ENCODE peak calls at places on chromosomes 2 and 18, in seven cellular contexts. S, U, N, A, Y, G and Z are unnamed samples.

GRCh38 chr2:131408176-131408575 is 44.2 kb upstream of the RAB6D start:
- DNase-seq in S (no peak), A (no peak), U (no peak), N (no peak), G (no peak), Y (no peak), Z (no peak)

GRCh38 chr2:42863751-42864150 is 71.4 kb upstream of the HAAO start:
- DNase-seq in U (no peak), S (no peak), G (no peak), A (no peak), N (no peak), Y (no peak), Z (no peak)

GRCh38 chr2:141386168-141386567 is 744.6 kb downstream of the LRP1B start:
- DNase-seq in N (no peak), G (no peak), S (no peak), Y (no peak), U (no peak), A (no peak), Z (no peak)

GRCh38 chr2:158723311-158723838 is 71.7 kb upstream of the DAPL1 start:
- DNase-seq in S (no peak), A (no peak), G (no peak), U (no peak), Y (no peak), N (no peak), Z (no peak)

GRCh38 chr18:75223687-75224347 is 13.2 kb downstream of the TSHZ1 start:
- DNase-seq in Y (no peak), N (no peak), U (no peak), G (no peak), S (no peak), A (peak; percentile 37), Z (no peak)

GRCh38 chr2:145258903-145259579 is 739.1 kb upstream of the ZEB2 start:
- DNase-seq in N (no peak), S (no peak), A (peak; percentile 53), U (peak; percentile 13), G (no peak), Y (no peak), Z (peak; percentile 17)

GRCh38 chr2:6452702-6453481 is 412.8 kb downstream of the CMPK2 start:
- DNase-seq in N (no peak), A (no peak), S (no peak), Y (no peak), G (peak; percentile 71), U (no peak), Z (no peak)

GRCh38 chr2:59435630-59436029 is 1117.8 kb downstream of the BCL11A start:
- DNase-seq in G (no peak), N (no peak), S (no peak), Y (no peak), U (no peak), A (no peak), Z (no peak)

GRCh38 chr2:187117483-187117882 is 268.5 kb upstream of the ZSWIM2 start:
- DNase-seq in N (no peak), Y (no peak), S (no peak), G (peak; percentile 37), U (peak; percentile 20), A (no peak), Z (no peak)

DNA sequence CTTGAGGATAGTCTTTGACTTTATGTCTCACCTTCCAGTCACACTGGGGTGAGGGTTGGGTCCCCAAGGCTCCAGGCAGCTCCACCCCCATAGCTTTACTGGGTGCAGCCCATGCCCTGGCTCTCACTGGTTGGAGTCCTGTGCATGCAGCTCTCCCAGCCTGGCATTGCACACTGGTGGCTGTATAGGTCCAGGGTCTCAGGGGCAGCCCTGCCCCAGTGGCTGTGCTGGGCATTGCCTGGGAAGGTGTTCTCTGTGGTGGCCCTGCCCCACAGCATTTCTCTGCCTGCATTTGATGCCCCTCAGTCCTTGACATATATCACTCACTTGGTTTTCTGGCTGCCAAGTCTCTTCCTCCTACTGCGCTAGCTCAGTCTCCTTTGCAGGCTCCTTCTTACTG is 21.2 kb downstream of the MPHOSPH10 start:
- DNase-seq in A (no peak), G (no peak), U (no peak), S (no peak), Y (no peak), N (no peak), Z (no peak)
- TF ChIP-seq CTCF in A (no peak), G (no peak), U (no peak), S (no peak), Y (no peak), N (no peak), Z (no peak)

GRCh38 chr2:100272848-100273329 is 49.4 kb downstream of the LONRF2 start:
- DNase-seq in S (peak; percentile 55), A (no peak), G (no peak), Y (no peak), N (no peak), U (peak; percentile 18), Z (no peak)
- H3K4me3 ChIP-seq in S (no peak overlapping the region), A (no peak overlapping the region), G (no peak overlapping the region), Y (no peak overlapping the region), N (no peak overlapping the region), U (no peak overlapping the region), Z (no peak overlapping the region)

GRCh38 chr2:207467716-207468347 is 61.9 kb upstream of the CREB1 start:
- DNase-seq in S (no peak), G (no peak), N (peak; percentile 58), U (peak; percentile 88), Y (no peak), A (peak; percentile 90), Z (peak; percentile 89)
- TF ChIP-seq CTCF in S (no peak), G (no peak), N (no peak), U (no peak), Y (no peak), A (no peak), Z (no peak)

GRCh38 chr2:3780477-3781402 is 77.4 kb downstream of the DCDC2C start:
- DNase-seq in N (no peak), S (no peak), A (peak; percentile 5), U (peak; percentile 45), G (peak; percentile 94), Y (peak; percentile 16), Z (no peak)
- H3K4me3 ChIP-seq in N (no peak overlapping the region), S (no peak overlapping the region), A (no peak overlapping the region), U (no peak overlapping the region), G (peak overlapping the region; percentile 34), Y (no peak overlapping the region), Z (no peak overlapping the region)

DNA sequence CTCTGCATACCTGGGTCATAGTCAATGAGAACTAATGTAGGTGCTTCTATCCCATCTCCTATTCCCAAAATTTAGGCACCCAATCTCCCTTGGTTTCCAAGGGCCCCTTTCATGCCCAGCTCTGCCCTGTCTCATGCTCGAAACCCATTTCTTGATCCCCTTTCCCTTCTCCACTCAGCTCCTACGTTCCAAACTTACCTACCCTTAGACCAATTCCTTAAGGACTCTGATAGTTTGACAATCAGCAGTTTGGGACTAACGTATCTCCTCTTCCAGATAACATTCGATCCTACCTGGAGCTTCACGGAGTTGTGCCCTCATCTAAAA is 141.4 kb upstream of the LGALSL start:
- DNase-seq in G (no peak), N (no peak), A (no peak), S (no peak), Y (no peak), U (no peak), Z (no peak)
- TF ChIP-seq CTCF in G (no peak), N (no peak), A (no peak), S (no peak), Y (no peak), U (no peak), Z (no peak)

DNA sequence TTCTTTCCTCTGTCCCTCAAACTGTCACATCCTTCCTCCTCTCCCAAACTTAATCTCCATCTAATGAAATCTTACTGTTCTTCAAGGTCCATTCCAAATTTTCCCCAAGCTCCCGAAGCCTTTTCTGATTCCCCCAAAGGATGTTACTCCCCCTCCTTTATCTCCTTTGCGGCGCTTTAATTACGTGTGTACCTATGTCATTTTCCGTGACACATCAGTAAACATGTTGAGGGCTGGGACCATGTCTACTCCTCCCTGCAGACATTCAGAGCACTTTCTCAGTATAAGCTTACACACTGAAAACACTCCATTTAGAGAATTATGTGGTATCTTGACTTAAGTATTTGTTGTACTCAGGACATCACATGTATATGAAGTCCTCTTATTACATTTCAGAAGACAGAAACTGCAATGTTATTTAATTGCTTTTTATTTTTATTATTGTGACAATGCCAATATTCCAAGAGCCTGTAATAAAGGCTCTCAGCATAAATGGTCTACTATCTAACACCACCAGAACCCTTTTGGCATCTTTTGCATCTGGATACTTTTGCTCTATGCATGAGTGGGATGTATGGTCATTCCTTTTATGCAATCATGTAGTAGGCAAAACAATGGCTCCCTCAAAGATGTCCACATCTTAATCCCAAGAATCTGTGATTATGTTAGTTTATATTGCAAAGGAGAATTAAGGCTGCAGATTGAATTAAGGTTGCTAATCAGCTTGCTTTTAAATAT is 1.8 kb downstream of the NMI start:
- DNase-seq in N (no peak), S (no peak), A (no peak), U (no peak), G (no peak), Y (no peak), Z (no peak)
- H3K4me3 ChIP-seq in N (no peak overlapping the region), S (no peak overlapping the region), A (no peak overlapping the region), U (no peak overlapping the region), G (no peak overlapping the region), Y (peak overlapping the region; percentile 84), Z (no peak overlapping the region)

DNA sequence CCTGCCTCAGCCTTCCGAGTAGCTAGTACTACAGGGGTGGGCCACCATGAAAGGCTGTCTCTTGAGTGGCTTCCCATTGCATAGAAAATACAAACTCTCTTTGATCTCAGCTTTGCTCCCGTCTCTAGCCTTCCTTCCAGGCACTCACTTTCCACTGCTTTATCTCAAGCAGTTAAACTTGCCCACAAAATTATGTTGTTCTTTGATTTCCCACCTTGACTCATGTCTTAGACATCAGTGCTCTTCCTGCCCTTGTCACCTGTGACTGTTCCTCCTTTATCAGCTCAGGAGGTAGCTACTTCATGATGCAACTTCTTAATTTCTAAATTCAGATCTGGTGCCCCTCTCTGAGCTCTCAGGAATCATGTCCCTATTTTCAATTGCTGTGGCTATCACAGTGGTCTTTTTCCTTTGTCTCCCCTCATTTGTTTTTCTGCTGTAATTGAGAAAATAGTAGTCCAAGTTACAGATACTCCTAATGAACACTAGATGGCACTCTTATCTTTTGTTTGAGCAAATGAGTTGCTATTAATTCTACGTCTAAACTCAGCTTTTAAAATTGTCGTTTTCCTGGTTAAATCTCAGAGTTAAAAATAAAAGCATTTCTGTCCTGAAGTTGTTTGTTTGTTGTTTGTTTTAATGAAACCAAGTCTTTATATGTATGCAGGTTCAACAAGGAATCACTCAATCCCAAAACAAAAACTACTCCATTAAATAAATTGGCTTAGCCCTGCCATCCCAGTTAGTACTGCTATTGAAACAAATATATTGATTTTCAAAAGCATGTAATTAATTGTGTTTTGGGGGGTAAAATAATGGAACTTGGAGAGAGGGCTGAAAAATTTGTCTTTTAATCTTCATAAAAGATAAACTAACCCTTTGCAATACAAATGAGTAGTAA is 46.9 kb upstream of the GREB1L start:
- DNase-seq in Y (peak; percentile 6), A (peak; percentile 58), N (no peak), G (peak; percentile 59), S (no peak), U (peak; percentile 75), Z (peak; percentile 54)
- TF ChIP-seq CTCF in Y (peak; percentile 44), A (peak; percentile 78), N (peak; percentile 61), G (peak; percentile 76), S (peak; percentile 72), U (peak; percentile 50), Z (peak; percentile 42)

DNA sequence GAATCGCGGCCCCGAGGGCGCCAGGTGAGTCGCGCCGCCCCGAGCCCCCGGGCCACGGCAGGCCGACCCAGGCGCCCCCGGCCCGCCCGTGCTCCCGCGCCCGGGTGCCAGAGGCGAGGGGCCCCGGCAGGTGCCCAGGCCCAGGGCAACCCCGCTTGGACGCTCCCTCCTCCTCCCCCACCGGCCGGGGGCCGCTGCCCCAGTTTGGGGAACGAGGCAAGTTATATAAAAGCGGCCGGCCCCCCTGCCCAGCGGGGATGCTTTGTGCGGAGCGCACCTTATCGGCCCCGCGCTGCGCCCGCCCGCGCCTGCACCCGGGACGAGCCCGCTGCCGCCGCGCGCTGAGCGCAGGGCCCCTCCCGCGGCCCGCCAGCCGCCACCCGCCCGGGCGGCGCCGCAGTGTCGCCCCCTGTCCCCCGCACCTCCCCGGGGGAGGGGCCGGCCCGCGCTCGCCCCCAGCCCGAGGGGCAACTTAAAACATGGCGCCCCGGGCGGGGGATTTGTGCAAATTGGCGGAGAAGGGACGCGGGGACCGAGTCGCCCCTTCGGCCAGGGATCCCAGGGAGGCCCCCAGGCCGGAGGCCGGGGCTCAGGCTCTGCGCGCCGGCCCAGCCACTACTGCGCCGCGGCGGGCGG is 643 bp downstream of the EPB41L3 start:
- DNase-seq in U (no peak), G (no peak), N (no peak), A (no peak), Y (no peak), S (no peak), Z (no peak)
- H3K4me3 ChIP-seq in U (peak overlapping the region; percentile 66), G (no peak overlapping the region), N (peak overlapping the region; percentile 56), A (peak overlapping the region; percentile 69), Y (no peak overlapping the region), S (peak overlapping the region; percentile 42), Z (peak overlapping the region; percentile 57)